ENCODE peak calls at places on chromosomes 6 and 20, in four cellular contexts. O, J, G and K are unnamed samples.

GRCh38 chr6:34656378-34657036 is 40.1 kb downstream of the ILRUN start:
- DNase-seq in O (no peak), J (peak), G (peak), K (peak)

GRCh38 chr20:38031957-38032356 is 1.3 kb downstream of the TTI1 start:
- DNase-seq in O (no peak), J (no peak), G (no peak), K (no peak)

GRCh38 chr6:18978330-18979128 is 591.4 kb downstream of the RNF144B start:
- DNase-seq in O (peak), J (no peak), G (peak), K (no peak)

GRCh38 chr6:106046116-106046853 is 39.9 kb upstream of the PRDM1 start:
- DNase-seq in O (no peak), J (no peak), G (no peak), K (no peak)

GRCh38 chr20:9179867-9180266 is 111.0 kb downstream of the PLCB4 start:
- DNase-seq in O (no peak), J (no peak), G (no peak), K (no peak)

GRCh38 chr6:116511424-116512131 is at the start of gene CALHM5:
- DNase-seq in O (peak), J (peak), G (peak), K (peak)

GRCh38 chr20:50120935-50121693 is 8.2 kb upstream of the UBE2V1 start:
- DNase-seq in O (peak), J (no peak), G (peak), K (peak)

GRCh38 chr20:2314759-2315439 is 19.1 kb downstream of the TGM3 start:
- DNase-seq in O (no peak), J (peak), G (peak), K (peak)

GRCh38 chr6:169958510-169958909 is 207.1 kb downstream of the ERMARD start:
- DNase-seq in O (no peak), J (no peak), G (no peak), K (no peak)

GRCh38 chr6:12472601-12473038 is 182.5 kb downstream of the EDN1 start:
- DNase-seq in O (no peak), J (no peak), G (peak), K (peak)

GRCh38 chr6:22569281-22570184 is at the start of gene HDGFL1:
- DNase-seq in O (no peak), J (no peak), G (no peak), K (no peak)
- TF ChIP-seq CTCF in O (no peak), J (no peak), G (no peak), K (no peak)

GRCh38 chr6:168071620-168072019 is 7.4 kb downstream of the FRMD1 start:
- DNase-seq in O (no peak), J (no peak), G (no peak), K (no peak)
- TF ChIP-seq CTCF in O (peak), J (no peak), G (no peak), K (no peak)

GRCh38 chr6:85452441-85452881 is 2.6 kb downstream of the NT5E start:
- DNase-seq in O (no peak), J (peak), G (peak), K (peak)

GRCh38 chr6:85451586-85452306 is 1.9 kb downstream of the NT5E start:
- DNase-seq in O (no peak), J (no peak), G (no peak), K (peak)

GRCh38 chr6:85449388-85449817 is 480 bp upstream of the NT5E start:
- DNase-seq in O (peak), J (peak), G (peak), K (peak)

GRCh38 chr6:85450578-85450884 is 648 bp downstream of the NT5E start:
- DNase-seq in O (no peak), J (no peak), G (no peak), K (peak)

DNA sequence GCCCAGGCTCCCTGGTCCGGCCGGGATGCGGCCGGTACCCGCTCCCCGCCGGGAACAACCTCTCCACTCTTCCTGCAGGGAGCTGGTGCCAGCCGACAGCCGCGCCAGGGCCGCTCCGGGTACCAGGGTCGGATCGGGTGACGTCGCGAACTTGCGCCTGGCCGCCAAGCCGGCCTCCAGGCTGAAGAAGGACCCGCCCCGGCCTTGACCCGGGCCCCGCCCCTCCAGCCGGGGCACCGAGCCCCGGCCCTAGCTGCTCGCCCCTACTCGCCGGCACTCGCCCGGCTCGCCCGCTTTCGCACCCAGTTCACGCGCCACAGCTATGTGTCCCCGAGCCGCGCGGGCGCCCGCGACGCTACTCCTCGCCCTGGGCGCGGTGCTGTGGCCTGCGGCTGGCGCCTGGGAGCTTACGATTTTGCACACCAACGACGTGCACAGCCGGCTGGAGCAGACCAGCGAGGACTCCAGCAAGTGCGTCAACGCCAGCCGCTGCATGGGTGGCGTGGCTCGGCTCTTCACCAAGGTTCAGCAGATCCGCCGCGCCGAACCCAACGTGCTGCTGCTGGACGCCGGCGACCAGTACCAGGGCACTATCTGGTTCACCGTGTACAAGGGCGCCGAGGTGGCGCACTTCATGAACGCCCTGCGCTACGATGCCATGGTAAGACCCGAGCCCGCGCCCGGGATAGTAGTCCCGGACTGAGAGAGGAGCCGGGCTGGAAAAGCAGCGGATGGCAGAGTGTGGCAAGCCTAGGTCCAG is at the start of gene NT5E:
- DNase-seq in O (peak), J (no peak), G (peak), K (peak)
- TF ChIP-seq CTCF in O (no peak), J (no peak), G (no peak), K (no peak)

DNA sequence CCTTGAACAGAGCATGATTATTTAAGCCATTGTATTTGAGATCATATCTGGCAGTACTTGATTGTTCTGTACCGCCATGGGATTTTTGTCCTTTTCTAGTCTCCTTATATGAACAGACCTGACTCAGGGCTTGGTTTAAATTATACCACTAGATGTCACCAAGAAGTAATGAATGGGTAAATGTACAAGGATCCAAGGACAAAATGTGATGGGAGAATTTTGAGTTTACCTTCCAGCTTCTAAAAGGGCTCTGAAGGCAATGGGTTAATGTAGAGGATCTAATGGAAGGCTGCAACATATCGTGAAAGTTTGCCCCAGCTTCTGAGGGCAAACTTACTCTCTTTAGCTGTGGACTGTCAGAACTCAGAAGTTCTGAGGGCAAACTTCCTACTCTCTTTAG is 12.0 kb downstream of the RNF8 start:
- DNase-seq in O (no peak), J (no peak), G (peak), K (peak)
- TF ChIP-seq CTCF in O (peak), J (peak), G (peak), K (peak)

GRCh38 chr6:115016593-115016992 is 673.8 kb upstream of the HS3ST5 start:
- DNase-seq in O (peak), J (no peak), G (no peak), K (no peak)
- TF ChIP-seq CTCF in O (peak), J (no peak), G (no peak), K (no peak)